ENCODE peak calls at places on chromosomes 12 and 14, in seven cellular contexts. A is ureter; H is psoas muscle; D is heart left ventricle; F is spleen; Q is activated CD4-positive, alpha-beta T cell treated with anti-CD3 and anti-CD28 coated beads for 1 hour; R is cardiac fibroblast. U is an unnamed sample.

GRCh38 chr12:62640910-62641448 is 174.4 kb downstream of the MON2 start:
- DNase-seq in F (no peak), D (no peak), A (no peak), H (no peak), R (peak; percentile 72), Q (no peak), U (no peak)

GRCh38 chr12:100442403-100442802 is 31.3 kb upstream of the NR1H4 start:
- DNase-seq in F (no peak), A (no peak), R (no peak), Q (no peak), D (no peak), H (no peak), U (no peak)

GRCh38 chr12:32240833-32241232 is 134.2 kb downstream of the BICD1 start:
- DNase-seq in Q (no peak), F (no peak), H (no peak), R (peak; percentile 52), A (no peak), D (no peak), U (no peak)

GRCh38 chr14:32414808-32415255 is 85.7 kb downstream of the AKAP6 start:
- DNase-seq in H (no peak), D (no peak), A (no peak), R (peak; percentile 63), Q (no peak), F (no peak), U (no peak)

GRCh38 chr14:104657563-104658324 is 31.7 kb upstream of the INF2 start:
- DNase-seq in H (no peak), D (no peak), Q (no peak), A (no peak), F (peak; percentile 94), R (no peak), U (no peak)

GRCh38 chr14:104557086-104557485 is 22.5 kb upstream of the C14orf180 start:
- DNase-seq in R (no peak), A (no peak), D (peak; percentile 5), F (no peak), H (peak; percentile 30), Q (no peak), U (no peak)

GRCh38 chr12:111178194-111179081 is 190.5 kb downstream of the PHETA1 start:
- DNase-seq in Q (no peak), A (no peak), D (no peak), R (no peak), H (no peak), F (no peak), U (no peak)

GRCh38 chr12:7498832-7499231 is 4.7 kb downstream of the CD163 start:
- DNase-seq in F (no peak), R (peak; percentile 72), H (no peak), A (no peak), D (no peak), Q (no peak), U (no peak)

GRCh38 chr14:83294941-83295340 is 1761.3 kb upstream of the SEL1L start:
- DNase-seq in Q (no peak), A (no peak), D (no peak), R (peak; percentile 24), H (no peak), F (no peak), U (no peak)

GRCh38 chr12:48110691-48111315 is 4.9 kb upstream of the SENP1 start:
- DNase-seq in H (no peak), Q (no peak), D (no peak), F (no peak), R (no peak), A (no peak), U (no peak)

GRCh38 chr12:64169999-64170398 is 52.1 kb downstream of the KICS2 start:
- DNase-seq in D (no peak), R (no peak), A (no peak), Q (no peak), H (no peak), F (no peak), U (no peak)

GRCh38 chr14:77714926-77715325 is 7.0 kb downstream of the SLIRP start:
- DNase-seq in Q (no peak), H (no peak), F (no peak), D (no peak), R (no peak), A (no peak), U (no peak)

GRCh38 chr12:7395950-7396349 is 48.0 kb downstream of the CD163L1 start:
- DNase-seq in Q (no peak), H (no peak), A (no peak), D (no peak), R (peak; percentile 50), F (no peak), U (no peak)

GRCh38 chr14:92676031-92676430 is 72.4 kb downstream of the LGMN start:
- DNase-seq in R (no peak), Q (no peak), D (no peak), A (no peak), F (peak; percentile 80), H (no peak), U (no peak)

GRCh38 chr12:43551971-43552559 is at the start of gene ADAMTS20:
- DNase-seq in D (no peak), Q (no peak), A (no peak), H (no peak), F (no peak), R (no peak), U (peak; percentile 81)